ENCODE peak calls at places on chromosomes 11 and 22, in six cellular contexts. T, W, Y, D, O and F are unnamed samples.

GRCh38 chr22:30717331-30717921 is 22.8 kb downstream of the OSBP2 start:
- DNase-seq in T (no peak), W (no peak), Y (peak; percentile 54), D (no peak), O (peak; percentile 12), F (no peak)

GRCh38 chr11:57493507-57494503 is 21.7 kb downstream of the SLC43A1 start:
- DNase-seq in T (no peak), W (peak; percentile 88), Y (peak; percentile 73), D (no peak), O (peak; percentile 73), F (peak; percentile 78)

GRCh38 chr11:119055901-119056300 is 1.1 kb downstream of the HYOU1 start:
- DNase-seq in T (no peak), W (no peak), Y (peak; percentile 42), D (no peak), O (peak; percentile 48), F (peak; percentile 64)

GRCh38 chr22:39414886-39415285 is 15.3 kb downstream of the TAB1 start:
- DNase-seq in T (no peak), W (no peak), Y (no peak), D (no peak), O (no peak), F (no peak)

GRCh38 chr11:117924631-117925170 is 4.5 kb downstream of the TMPRSS13 start:
- DNase-seq in T (no peak), W (no peak), Y (no peak), D (no peak), O (no peak), F (no peak)

GRCh38 chr11:27201454-27202302 is 161.1 kb downstream of the BBOX1 start:
- DNase-seq in T (no peak), W (no peak), Y (no peak), D (no peak), O (peak; percentile 96), F (peak; percentile 47)

GRCh38 chr22:43541462-43542407 is 129.9 kb downstream of the MPPED1 start:
- DNase-seq in T (no peak), W (no peak), Y (no peak), D (no peak), O (no peak), F (no peak)

GRCh38 chr22:20117656-20118571 is 888 bp upstream of the TRMT2A start:
- DNase-seq in T (no peak), W (no peak), Y (no peak), D (no peak), O (no peak), F (no peak)

GRCh38 chr11:100918551-100919500 is 210.8 kb downstream of the PGR start:
- DNase-seq in T (no peak), W (no peak), Y (no peak), D (peak; percentile 9), O (no peak), F (no peak)

GRCh38 chr11:65355013-65355775 is 643 bp downstream of the TIGD3 start:
- DNase-seq in T (no peak), W (no peak), Y (no peak), D (no peak), O (peak; percentile 15), F (peak; percentile 87)

GRCh38 chr11:9717719-9718118 is 53.8 kb downstream of the SWAP70 start:
- DNase-seq in T (no peak), W (no peak), Y (no peak), D (no peak), O (no peak), F (peak; percentile 5)

GRCh38 chr22:27504360-27504759 is 297.2 kb downstream of the MN1 start:
- DNase-seq in T (no peak), W (no peak), Y (no peak), D (no peak), O (no peak), F (no peak)

GRCh38 chr11:72836111-72836510 is 21.9 kb downstream of the ATG16L2 start:
- DNase-seq in T (no peak), W (no peak), Y (no peak), D (no peak), O (no peak), F (no peak)

GRCh38 chr22:27097481-27097880 is 440.1 kb downstream of the MIAT start:
- DNase-seq in T (no peak), W (no peak), Y (no peak), D (no peak), O (no peak), F (no peak)

GRCh38 chr11:45089845-45090499 is 56.5 kb upstream of the PRDM11 start:
- DNase-seq in T (no peak), W (no peak), Y (no peak), D (no peak), O (no peak), F (no peak)

GRCh38 chr11:35302388-35302787 is 117.0 kb downstream of the SLC1A2 start:
- DNase-seq in T (no peak), W (no peak), Y (no peak), D (no peak), O (no peak), F (no peak)

GRCh38 chr11:19844806-19845205 is 132.2 kb downstream of the NAV2 start:
- DNase-seq in T (no peak), W (no peak), Y (no peak), D (no peak), O (no peak), F (no peak)

GRCh38 chr11:746289-747175 is 732 bp upstream of the TALDO1 start:
- DNase-seq in T (no peak), W (no peak), Y (no peak), D (no peak), O (no peak), F (no peak)

GRCh38 chr11:97794876-97795275 is 1225.9 kb upstream of the CNTN5 start:
- DNase-seq in T (no peak), W (no peak), Y (no peak), D (no peak), O (no peak), F (no peak)

GRCh38 chr11:17389957-17390649 is 1.6 kb upstream of the KCNJ11 start:
- DNase-seq in T (no peak), W (no peak), Y (no peak), D (no peak), O (no peak), F (peak; percentile 42)

GRCh38 chr22:19874307-19875060 is 19.8 kb upstream of the GNB1L start:
- DNase-seq in T (no peak), W (no peak), Y (no peak), D (no peak), O (no peak), F (peak; percentile 31)

GRCh38 chr11:58659910-58660570 is 37.6 kb downstream of the CNTF start:
- DNase-seq in T (no peak), W (no peak), Y (no peak), D (no peak), O (no peak), F (no peak)

GRCh38 chr11:126545057-126545555 is 189.6 kb downstream of the ST3GAL4 start:
- DNase-seq in T (no peak), W (no peak), Y (no peak), D (no peak), O (no peak), F (peak; percentile 65)

GRCh38 chr11:95792700-95793099 is 2.4 kb downstream of the CEP57 start:
- DNase-seq in T (no peak), W (no peak), Y (no peak), D (no peak), O (no peak), F (no peak)

GRCh38 chr11:95793111-95793510 is 2.8 kb downstream of the CEP57 start:
- DNase-seq in T (no peak), W (no peak), Y (no peak), D (no peak), O (no peak), F (no peak)

GRCh38 chr11:95794086-95794485 is 3.8 kb downstream of the CEP57 start:
- DNase-seq in T (no peak), W (no peak), Y (no peak), D (no peak), O (no peak), F (no peak)

GRCh38 chr11:95792200-95792599 is 1.9 kb downstream of the CEP57 start:
- DNase-seq in T (no peak), W (no peak), Y (no peak), D (no peak), O (no peak), F (no peak)

GRCh38 chr11:95795627-95796308 is 5.5 kb downstream of the CEP57 start:
- DNase-seq in T (no peak), W (no peak), Y (no peak), D (no peak), O (peak; percentile 13), F (no peak)
- H3K4me3 ChIP-seq in T (peak overlapping the region; percentile 8), W (no peak overlapping the region), Y (no peak overlapping the region), D (no peak overlapping the region), O (no peak overlapping the region), F (no peak overlapping the region)

GRCh38 chr11:114088836-114089235 is 29.3 kb downstream of the ZBTB16 start:
- DNase-seq in T (no peak), W (no peak), Y (no peak), D (no peak), O (no peak), F (no peak)
- H3K4me1 ChIP-seq in T (no peaks in the 10 kb centered on the region), W (no peaks in the 10 kb centered on the region), Y (no peaks in the 10 kb centered on the region), D (peaks cover 4% of the 10 kb centered on the region), O (peaks cover 33% of the 10 kb centered on the region), F (no peaks in the 10 kb centered on the region)

DNA sequence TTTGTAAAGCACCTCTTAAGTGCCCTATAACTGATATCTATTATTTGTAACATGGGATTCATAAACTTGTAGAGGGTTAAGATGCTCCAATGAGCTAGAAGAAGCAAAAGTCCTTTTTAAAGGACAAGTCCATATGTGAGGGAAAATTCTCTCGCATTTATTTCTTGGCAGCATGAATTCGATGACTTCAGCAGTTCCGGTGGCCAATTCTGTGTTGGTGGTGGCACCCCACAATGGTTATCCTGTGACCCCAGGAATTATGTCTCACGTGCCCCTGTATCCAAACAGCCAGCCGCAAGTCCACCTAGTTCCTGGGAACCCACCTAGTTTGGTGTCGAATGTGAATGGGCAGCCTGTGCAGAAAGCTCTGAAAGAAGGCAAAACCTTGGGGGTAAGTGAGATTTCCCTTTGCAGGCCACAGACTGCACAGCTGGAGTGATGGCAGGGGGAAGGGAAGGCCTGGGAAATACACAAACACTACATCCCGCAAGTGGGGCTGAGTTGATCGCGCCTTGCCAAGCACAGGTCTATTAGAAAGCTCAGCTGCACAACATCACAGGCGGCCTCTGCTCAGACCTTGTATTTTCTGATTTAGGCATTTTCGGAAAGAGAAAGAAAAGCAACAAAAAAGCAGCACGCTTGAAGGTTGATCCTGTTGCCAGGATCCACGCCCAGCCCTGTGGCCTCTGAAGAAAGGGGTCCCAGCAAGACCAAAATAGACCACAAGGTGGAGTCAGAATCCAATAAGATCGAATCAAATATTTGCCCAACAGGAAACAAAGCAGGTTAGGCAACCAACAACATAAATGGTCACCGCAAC is 1.5 kb downstream of the MS4A8 start:
- DNase-seq in T (no peak), W (no peak), Y (peak; percentile 35), D (peak; percentile 46), O (peak; percentile 29), F (peak; percentile 27)
- TF ChIP-seq YY1 in T (no peak), W (no peak), Y (no peak), D (no peak), O (no peak), F (no peak)

DNA sequence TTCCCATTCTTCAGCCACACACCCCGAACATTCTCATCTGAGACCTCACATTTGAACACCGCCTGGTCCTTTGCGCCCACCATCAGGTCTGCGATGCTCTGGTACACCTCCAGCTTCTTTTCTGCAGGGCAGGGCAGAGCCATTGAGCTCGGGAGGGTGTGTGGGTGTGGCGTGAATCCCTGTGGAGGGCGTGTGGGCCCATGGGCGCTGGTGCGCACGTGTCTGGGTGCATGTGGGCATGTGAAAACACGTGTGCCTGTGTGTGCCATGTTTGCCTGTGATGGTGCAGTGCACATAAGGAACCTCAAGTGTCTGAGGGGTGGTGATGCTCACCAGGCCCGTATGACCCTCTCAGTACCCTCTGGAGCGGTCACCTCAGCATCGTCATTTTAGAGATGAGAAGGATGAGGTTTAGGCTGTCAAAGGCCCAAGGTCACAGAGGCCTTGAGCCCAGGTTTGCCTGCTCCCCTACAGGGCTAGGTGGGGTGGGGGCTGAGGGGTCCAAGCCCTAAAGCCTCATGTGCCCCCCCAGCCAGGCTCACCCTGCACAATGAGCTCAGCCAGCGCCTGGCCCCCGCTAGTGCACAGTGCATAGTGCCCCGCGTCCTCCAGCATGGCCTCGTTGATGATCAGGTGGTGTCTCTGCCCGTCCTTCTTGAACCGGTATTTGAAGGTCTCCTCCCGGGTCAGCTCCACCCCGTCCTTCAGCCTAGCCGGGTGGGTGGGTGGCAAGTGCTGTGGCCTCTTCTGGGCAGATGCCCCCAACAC is 10.3 kb downstream of the MYBPC3 start:
- DNase-seq in T (no peak), W (no peak), Y (no peak), D (no peak), O (no peak), F (no peak)
- H3K4me3 ChIP-seq in T (no peak overlapping the region), W (no peak overlapping the region), Y (no peak overlapping the region), D (no peak overlapping the region), O (no peak overlapping the region), F (no peak overlapping the region)